ENCODE peak calls at places on chromosomes 3 and 15, in four cellular contexts. K is GM12878, L is HepG2, R is WTC11. A is an unnamed sample.

GRCh38 chr3:195802795-195803194 is 8.9 kb downstream of the MUC4 start:
- DNase-seq in R (no peak), L (no peak), K (no peak), A (peak)

GRCh38 chr3:101724329-101725191 is at the start of gene CEP97:
- DNase-seq in R (peak), L (peak), K (peak), A (peak)

GRCh38 chr3:10228248-10228950 is 19.9 kb upstream of the TATDN2 start:
- DNase-seq in R (no peak), L (no peak), K (no peak), A (no peak)

GRCh38 chr3:58306662-58307286 is 454 bp downstream of the HTD2 start:
- DNase-seq in L (peak), K (no peak), R (peak), A (peak)

GRCh38 chr3:114454592-114455251 is 160.9 kb downstream of the TIGIT start:
- DNase-seq in K (no peak), R (no peak), L (no peak), A (no peak)

GRCh38 chr3:78495326-78495725 is 1272.5 kb downstream of the ROBO1 start:
- DNase-seq in R (no peak), L (no peak), K (no peak), A (no peak)

GRCh38 chr3:64267774-64268604 is 42.7 kb upstream of the PRICKLE2 start:
- DNase-seq in K (no peak), L (no peak), R (peak), A (no peak)

GRCh38 chr15:65812467-65812866 is 20.4 kb upstream of the DENND4A start:
- DNase-seq in K (no peak), R (no peak), L (no peak), A (no peak)

GRCh38 chr3:48633256-48633655 is 2.0 kb downstream of the SLC26A6 start:
- DNase-seq in L (no peak), K (no peak), R (no peak), A (no peak)

GRCh38 chr15:73959012-73959581 is 32.8 kb downstream of the LOXL1 start:
- DNase-seq in R (no peak), K (no peak), L (no peak), A (no peak)

GRCh38 chr15:48643776-48644497 is 1.6 kb downstream of the FBN1 start:
- DNase-seq in L (no peak), K (no peak), R (no peak), A (no peak)

GRCh38 chr3:142796823-142797222 is 73.0 kb downstream of the TRPC1 start:
- DNase-seq in R (no peak), K (no peak), L (no peak), A (no peak)

GRCh38 chr3:104982130-104982529 is 384.6 kb upstream of the ALCAM start:
- DNase-seq in K (no peak), R (no peak), L (no peak), A (no peak)

DNA sequence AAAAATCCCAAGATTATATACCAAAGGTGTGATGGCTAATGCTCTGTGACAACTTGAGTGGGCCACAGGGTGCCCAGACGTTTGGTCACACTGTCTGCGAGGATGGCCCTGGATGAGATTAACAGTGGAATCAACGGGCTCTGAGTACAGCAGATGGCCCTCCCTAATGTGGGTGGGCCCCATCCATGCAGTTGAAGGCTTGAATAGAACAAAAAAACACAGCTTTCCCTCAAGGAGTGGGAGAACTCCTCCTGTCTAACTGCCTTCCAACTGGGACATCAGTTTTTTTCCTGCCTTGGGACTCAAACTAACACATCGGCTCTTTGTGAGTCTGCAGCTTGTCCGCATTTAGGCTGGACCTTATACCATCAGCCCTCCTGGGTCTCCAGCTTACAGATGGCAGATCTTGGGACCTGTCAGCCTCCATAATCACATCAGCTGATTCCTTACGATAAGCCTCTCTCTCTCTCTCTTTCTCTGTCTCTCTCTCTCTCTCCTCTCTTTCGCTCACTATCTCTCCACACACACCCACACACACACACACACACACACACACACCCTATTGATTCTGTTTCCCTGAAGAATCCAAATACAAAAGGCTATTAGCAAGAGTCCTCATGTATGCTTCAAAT is 20.8 kb downstream of the FAM174B start:
- DNase-seq in K (no peak), R (no peak), L (no peak), A (no peak)
- TF ChIP-seq CBFB in K (no peak), R (no peak), L (no peak), A (no peak)

GRCh38 chr3:39810647-39811161 is 1.3 kb downstream of the MYRIP start:
- DNase-seq in L (no peak), R (no peak), K (no peak), A (no peak)

GRCh38 chr3:39809181-39809994 is at the start of gene MYRIP:
- DNase-seq in R (peak), L (peak), K (no peak), A (peak)

GRCh38 chr3:39811561-39811960 is 2.2 kb downstream of the MYRIP start:
- DNase-seq in L (no peak), K (no peak), R (no peak), A (no peak)

GRCh38 chr3:39808467-39809180 is 785 bp upstream of the MYRIP start:
- DNase-seq in R (peak), K (no peak), L (peak), A (no peak)

GRCh38 chr3:39809995-39810595 is 686 bp downstream of the MYRIP start:
- DNase-seq in L (no peak), R (peak), K (no peak), A (no peak)
- TF ChIP-seq CBFB in L (no peak), R (no peak), K (no peak), A (no peak)

GRCh38 chr15:62833671-62834070 is 208.9 kb upstream of the TPM1 start:
- DNase-seq in L (no peak), K (no peak), R (no peak), A (no peak)

GRCh38 chr15:62835351-62835750 is 207.2 kb upstream of the TPM1 start:
- DNase-seq in L (no peak), K (no peak), R (no peak), A (no peak)

GRCh38 chr15:62832231-62832630 is 210.3 kb upstream of the TPM1 start:
- DNase-seq in L (no peak), R (no peak), K (no peak), A (no peak)

GRCh38 chr15:62835762-62836161 is 206.8 kb upstream of the TPM1 start:
- DNase-seq in R (no peak), K (no peak), L (no peak), A (no peak)

GRCh38 chr15:62834686-62835279 is 207.8 kb upstream of the TPM1 start:
- DNase-seq in K (no peak), L (no peak), R (no peak), A (no peak)
- TF ChIP-seq CBFB in K (no peak), L (no peak), R (no peak), A (no peak)

GRCh38 chr15:72402726-72403125 is 4.6 kb downstream of the TMEM202 start:
- DNase-seq in R (no peak), L (no peak), K (no peak), A (no peak)
- TF ChIP-seq CBFB in R (no peak), L (no peak), K (no peak), A (no peak)

DNA sequence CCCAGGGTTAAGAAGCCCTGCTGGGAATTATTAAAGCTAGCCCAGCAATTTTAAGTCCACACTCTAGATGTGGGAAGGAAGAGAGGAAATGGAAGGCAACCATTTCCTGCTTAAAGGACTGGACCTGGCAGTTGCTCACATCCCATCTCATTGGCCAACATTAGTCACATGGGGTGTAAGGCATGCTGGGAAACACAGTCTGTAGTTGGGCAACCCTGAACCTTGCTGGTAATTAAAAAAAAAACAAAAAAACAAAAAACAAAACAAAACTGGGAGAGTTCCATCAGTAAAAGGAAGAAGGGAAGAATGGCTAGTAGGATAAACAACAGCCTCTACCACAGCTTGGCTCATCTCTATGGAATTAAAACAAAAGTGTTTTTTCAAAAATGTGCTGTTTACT is 136.0 kb downstream of the VGLL4 start:
- DNase-seq in K (no peak), L (no peak), R (no peak), A (peak)
- TF ChIP-seq CBFB in K (no peak), L (no peak), R (no peak), A (no peak)

GRCh38 chr3:14848906-14849305 is 30.1 kb downstream of the FGD5 start:
- DNase-seq in R (no peak), L (no peak), K (no peak), A (no peak)

GRCh38 chr3:14845826-14846225 is 27.1 kb downstream of the FGD5 start:
- DNase-seq in L (no peak), K (no peak), R (no peak), A (no peak)

GRCh38 chr3:14849831-14850230 is 31.1 kb downstream of the FGD5 start:
- DNase-seq in L (no peak), R (no peak), K (no peak), A (no peak)

GRCh38 chr3:14846481-14846880 is 27.7 kb downstream of the FGD5 start:
- DNase-seq in R (no peak), K (no peak), L (no peak), A (no peak)

GRCh38 chr3:14847613-14848541 is 29.1 kb downstream of the FGD5 start:
- DNase-seq in R (peak), L (no peak), K (no peak), A (peak)
- TF ChIP-seq CBFB in R (no peak), L (no peak), K (no peak), A (no peak)

GRCh38 chr3:173586176-173586575 is 188.6 kb downstream of the NLGN1 start:
- DNase-seq in K (no peak), L (no peak), R (no peak), A (no peak)

GRCh38 chr3:173583496-173583895 is 186.0 kb downstream of the NLGN1 start:
- DNase-seq in R (no peak), L (no peak), K (no peak), A (no peak)

GRCh38 chr3:173587055-173587454 is 189.5 kb downstream of the NLGN1 start:
- DNase-seq in K (no peak), L (no peak), R (no peak), A (no peak)

GRCh38 chr3:173584834-173585831 is 187.6 kb downstream of the NLGN1 start:
- DNase-seq in K (no peak), L (no peak), R (peak), A (no peak)

GRCh38 chr3:173584093-173584833 is 186.7 kb downstream of the NLGN1 start:
- DNase-seq in R (peak), K (no peak), L (no peak), A (peak)
- TF ChIP-seq CBFB in R (no peak), K (no peak), L (no peak), A (no peak)

GRCh38 chr3:23612296-23612891 is 193.4 kb upstream of the UBE2E1 start:
- DNase-seq in K (no peak), R (no peak), L (no peak), A (no peak)

GRCh38 chr3:23611737-23612295 is 193.9 kb upstream of the UBE2E1 start:
- DNase-seq in R (no peak), L (no peak), K (no peak), A (no peak)

GRCh38 chr3:23607184-23607847 is 198.4 kb upstream of the UBE2E1 start:
- DNase-seq in K (no peak), L (no peak), R (no peak), A (no peak)

GRCh38 chr3:23602895-23603443 is 202.8 kb upstream of the UBE2E1 start:
- DNase-seq in R (peak), K (no peak), L (no peak), A (no peak)

DNA sequence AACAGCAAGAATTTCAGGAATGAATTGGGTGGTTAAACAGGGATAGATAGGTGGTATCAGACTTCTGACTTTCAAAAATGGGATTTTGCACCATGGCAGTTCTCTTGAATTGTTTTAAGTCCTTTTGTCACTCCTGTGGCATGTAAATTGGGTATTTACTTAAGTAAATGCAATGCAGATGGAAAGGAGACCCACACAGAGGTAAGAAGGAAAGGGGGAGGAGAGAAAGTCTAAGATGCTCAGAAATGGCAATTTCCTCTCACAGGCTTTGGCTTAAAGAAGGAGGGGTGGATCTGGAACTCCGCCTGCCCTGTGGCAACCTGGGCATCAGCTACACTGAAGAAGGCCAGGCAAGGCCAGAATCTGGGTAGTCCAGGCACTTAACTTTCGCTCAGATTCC is 197.1 kb upstream of the UBE2E1 start:
- DNase-seq in R (no peak), K (no peak), L (no peak), A (no peak)
- TF ChIP-seq CBFB in R (no peak), K (no peak), L (no peak), A (no peak)

GRCh38 chr15:31489801-31490646 is 163.4 kb downstream of the KLF13 start:
- DNase-seq in L (peak), R (no peak), K (no peak), A (peak)
- TF ChIP-seq CBFB in L (no peak), R (no peak), K (no peak), A (no peak)

DNA sequence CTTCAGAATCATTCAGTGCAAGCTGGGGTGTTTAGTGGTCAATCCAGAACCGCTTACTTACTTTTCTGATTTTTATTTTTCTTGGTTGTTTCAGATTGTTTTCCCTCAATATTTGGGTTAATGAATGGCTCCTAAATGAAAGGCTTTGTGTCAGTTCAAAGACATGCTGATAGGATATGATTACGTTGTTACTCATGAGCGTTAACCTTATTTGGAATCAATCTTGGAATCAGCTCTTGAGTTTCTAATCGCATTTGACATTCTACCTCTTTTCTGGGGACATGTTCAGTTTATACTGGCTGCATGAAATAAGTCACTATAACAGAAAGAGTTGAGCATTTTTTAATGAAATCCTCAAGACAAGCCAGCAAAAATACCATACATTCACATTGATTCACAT is 50.2 kb downstream of the ATP11B start:
- DNase-seq in L (no peak), R (no peak), K (no peak), A (no peak)
- TF ChIP-seq CBFB in L (no peak), R (no peak), K (no peak), A (no peak)